ENCODE peak calls at places on chromosomes 7 and 10, in five cellular contexts. U is heart left ventricle, H is bronchial epithelial cell, D is kidney, G is astrocyte of the spinal cord. Z is an unnamed sample.

GRCh38 chr7:129351320-129351719 is 82.9 kb upstream of the STRIP2 start:
- DNase-seq in H (no peak), U (no peak), G (peak; percentile 32), D (no peak), Z (no peak)

GRCh38 chr7:134741901-134742635 is 37.4 kb upstream of the CALD1 start:
- DNase-seq in H (peak; percentile 77), U (peak; percentile 56), D (no peak), G (peak; percentile 83), Z (no peak)

GRCh38 chr7:140059288-140060242 is 3.2 kb downstream of the PARP12 start:
- DNase-seq in G (peak; percentile 87), H (peak; percentile 93), D (no peak), U (peak; percentile 87), Z (peak; percentile 95)

GRCh38 chr10:32377458-32378370 is 30.8 kb upstream of the EPC1 start:
- DNase-seq in U (peak; percentile 34), D (no peak), H (peak; percentile 44), G (peak; percentile 72), Z (no peak)

GRCh38 chr7:97868788-97869187 is 3.4 kb downstream of the ASNS start:
- DNase-seq in G (no peak), U (no peak), H (no peak), D (no peak), Z (no peak)

GRCh38 chr10:6891924-6892323 is 311.8 kb upstream of the PRKCQ start:
- DNase-seq in D (no peak), H (no peak), G (no peak), U (no peak), Z (no peak)

GRCh38 chr7:100804681-100805431 is 22.5 kb downstream of the EPHB4 start:
- DNase-seq in D (no peak), G (no peak), U (no peak), H (no peak), Z (no peak)

GRCh38 chr10:13983035-13983434 is 347.7 kb downstream of the FRMD4A start:
- DNase-seq in G (no peak), U (no peak), H (no peak), D (no peak), Z (no peak)

GRCh38 chr10:29649561-29650551 is 15.1 kb upstream of the SVIL start:
- DNase-seq in H (no peak), G (peak; percentile 76), D (no peak), U (no peak), Z (no peak)

GRCh38 chr10:89373916-89374711 is 3.7 kb upstream of the IFIT1B start:
- DNase-seq in H (peak; percentile 90), D (peak; percentile 87), G (peak; percentile 91), U (peak; percentile 86), Z (peak; percentile 82)

GRCh38 chr10:70492786-70493659 is 14.5 kb downstream of the PALD1 start:
- DNase-seq in D (peak; percentile 34), H (peak; percentile 12), G (no peak), U (no peak), Z (no peak)

GRCh38 chr7:149620961-149621360 is 123.4 kb upstream of the ZNF746 start:
- DNase-seq in U (no peak), G (no peak), D (no peak), H (no peak), Z (no peak)

GRCh38 chr7:5695709-5696345 is 85.6 kb downstream of the RNF216 start:
- DNase-seq in H (no peak), U (peak; percentile 62), G (peak; percentile 57), D (peak; percentile 72), Z (peak; percentile 37)
- H3K4me3 ChIP-seq in H (no peak overlapping the region), U (peak overlapping the region; percentile 44), G (no peak overlapping the region), D (no peak overlapping the region), Z (no peak overlapping the region)

GRCh38 chr10:124629410-124629809 is 114.8 kb downstream of the FAM53B start:
- DNase-seq in H (no peak), D (no peak), G (no peak), U (no peak), Z (no peak)

GRCh38 chr10:124629842-124630241 is 114.3 kb downstream of the FAM53B start:
- DNase-seq in D (no peak), G (no peak), U (no peak), H (no peak), Z (no peak)

GRCh38 chr10:124632064-124632531 is 112.1 kb downstream of the FAM53B start:
- DNase-seq in H (peak; percentile 65), D (no peak), U (peak; percentile 80), G (peak; percentile 64), Z (no peak)

GRCh38 chr10:124630551-124630950 is 113.6 kb downstream of the FAM53B start:
- DNase-seq in D (no peak), G (no peak), U (no peak), H (no peak), Z (no peak)

DNA sequence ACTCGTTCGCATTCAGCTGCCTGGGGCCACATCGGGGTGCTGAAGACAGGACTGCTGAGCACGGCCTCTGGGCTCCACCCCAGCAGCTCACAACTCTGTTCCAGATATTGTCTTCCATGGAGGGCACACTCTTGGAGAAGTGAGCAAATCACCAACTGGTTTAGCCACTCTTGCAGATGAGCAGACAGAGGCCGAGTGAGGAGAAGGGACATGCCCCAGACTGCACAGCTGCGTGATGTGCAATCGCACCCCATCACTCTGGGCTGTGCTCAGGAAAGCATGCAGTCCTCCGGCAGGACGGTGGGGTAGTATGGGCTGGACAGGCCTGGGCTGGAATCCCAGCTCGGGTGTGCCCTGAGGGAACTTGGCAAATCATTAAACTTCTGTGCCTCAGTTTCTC is 111.6 kb downstream of the FAM53B start:
- DNase-seq in U (no peak), D (peak; percentile 47), H (peak; percentile 91), G (no peak), Z (peak; percentile 36)
- H3K4me3 ChIP-seq in U (no peak overlapping the region), D (no peak overlapping the region), H (no peak overlapping the region), G (no peak overlapping the region), Z (no peak overlapping the region)

DNA sequence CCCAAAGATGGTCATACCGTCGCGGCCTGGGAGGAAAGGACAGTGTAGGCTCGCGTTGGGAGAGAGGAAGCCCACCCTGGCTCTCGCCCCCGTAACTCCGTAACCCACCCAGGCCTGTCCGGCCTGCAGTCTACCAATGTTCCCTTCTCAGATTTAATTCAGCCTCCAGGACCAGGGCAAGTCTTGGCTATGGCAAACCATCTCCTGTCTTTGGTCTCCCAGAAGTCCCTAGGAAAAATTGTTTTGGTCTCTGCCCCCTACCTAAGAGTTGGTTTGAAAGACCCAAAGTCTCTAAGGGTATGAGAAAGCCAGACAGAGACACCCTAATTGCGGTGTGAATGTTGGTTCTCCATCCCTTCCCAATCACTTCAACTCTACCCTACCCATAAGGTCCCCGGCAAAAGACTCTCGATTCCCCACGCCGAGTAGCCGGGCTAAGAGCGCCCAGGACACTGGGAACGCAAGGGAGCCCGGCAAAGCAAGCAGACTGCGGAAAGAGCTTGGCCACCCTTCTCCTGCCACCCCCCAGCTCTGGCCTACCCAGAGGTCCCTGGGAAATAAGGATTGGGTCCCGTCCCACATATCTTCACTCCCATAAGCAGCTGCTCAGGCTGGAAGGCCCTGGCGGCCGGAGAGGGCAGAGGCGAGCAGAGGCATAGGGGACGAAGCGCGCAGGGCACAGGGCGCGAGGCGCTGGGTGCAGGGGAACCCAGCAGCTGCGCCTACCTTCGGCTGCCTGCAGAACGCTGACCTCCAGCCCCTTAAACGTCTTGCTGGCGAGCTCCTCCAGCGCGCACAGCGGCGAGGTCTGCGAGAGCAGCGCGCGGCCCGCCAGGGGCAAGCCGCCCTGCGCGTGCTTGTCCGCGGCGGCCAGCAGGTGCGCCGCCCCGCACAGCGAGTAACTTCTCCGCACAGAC is 1.2 kb downstream of the LBX1 start:
- DNase-seq in U (no peak), D (no peak), H (no peak), G (no peak), Z (no peak)
- H3K4me3 ChIP-seq in U (peak overlapping the region; percentile 25), D (no peak overlapping the region), H (no peak overlapping the region), G (no peak overlapping the region), Z (no peak overlapping the region)

DNA sequence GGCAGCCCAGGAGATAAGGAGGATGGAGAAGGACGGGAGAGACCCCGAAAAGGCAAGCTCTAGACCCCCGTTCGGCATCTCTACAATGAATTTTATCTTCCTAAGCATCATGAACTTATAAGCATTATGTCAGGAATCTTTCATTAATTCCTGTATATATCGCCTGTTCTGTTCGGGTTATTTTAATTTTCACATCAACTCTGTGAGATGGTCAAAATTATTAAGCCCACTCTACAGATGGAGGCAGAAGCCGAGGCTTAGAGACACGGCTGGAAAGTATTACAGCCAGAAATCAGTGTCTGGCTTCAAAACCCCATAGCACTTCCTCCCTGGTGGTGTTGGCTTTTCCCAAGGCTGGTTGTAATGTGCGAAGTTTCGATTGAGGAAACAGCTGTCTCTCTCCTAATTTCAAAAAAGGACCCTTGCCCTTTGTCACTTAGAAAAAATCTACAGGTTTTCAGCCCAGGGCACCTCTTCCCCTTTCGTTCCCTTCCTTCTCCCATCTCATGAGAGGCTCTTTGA is 1.5 kb upstream of the GRM8 start:
- DNase-seq in U (no peak), G (no peak), H (no peak), D (no peak), Z (no peak)
- H3K4me3 ChIP-seq in U (peak overlapping the region; percentile 69), G (no peak overlapping the region), H (no peak overlapping the region), D (no peak overlapping the region), Z (no peak overlapping the region)

GRCh38 chr7:40098810-40099209 is 35.6 kb downstream of the MPLKIP start:
- DNase-seq in D (no peak), U (no peak), H (no peak), G (no peak), Z (no peak)

GRCh38 chr7:40093631-40094350 is 40.6 kb downstream of the MPLKIP start:
- DNase-seq in U (no peak), G (no peak), D (no peak), H (no peak), Z (no peak)

GRCh38 chr7:40095226-40095625 is 39.2 kb downstream of the MPLKIP start:
- DNase-seq in G (no peak), H (no peak), U (no peak), D (no peak), Z (no peak)

GRCh38 chr7:40097728-40098127 is 36.7 kb downstream of the MPLKIP start:
- DNase-seq in D (no peak), U (no peak), G (no peak), H (no peak), Z (no peak)

GRCh38 chr7:40095695-40096327 is 38.6 kb downstream of the MPLKIP start:
- DNase-seq in D (no peak), G (no peak), U (no peak), H (no peak), Z (no peak)
- H3K4me3 ChIP-seq in D (no peak overlapping the region), G (no peak overlapping the region), U (no peak overlapping the region), H (no peak overlapping the region), Z (no peak overlapping the region)

DNA sequence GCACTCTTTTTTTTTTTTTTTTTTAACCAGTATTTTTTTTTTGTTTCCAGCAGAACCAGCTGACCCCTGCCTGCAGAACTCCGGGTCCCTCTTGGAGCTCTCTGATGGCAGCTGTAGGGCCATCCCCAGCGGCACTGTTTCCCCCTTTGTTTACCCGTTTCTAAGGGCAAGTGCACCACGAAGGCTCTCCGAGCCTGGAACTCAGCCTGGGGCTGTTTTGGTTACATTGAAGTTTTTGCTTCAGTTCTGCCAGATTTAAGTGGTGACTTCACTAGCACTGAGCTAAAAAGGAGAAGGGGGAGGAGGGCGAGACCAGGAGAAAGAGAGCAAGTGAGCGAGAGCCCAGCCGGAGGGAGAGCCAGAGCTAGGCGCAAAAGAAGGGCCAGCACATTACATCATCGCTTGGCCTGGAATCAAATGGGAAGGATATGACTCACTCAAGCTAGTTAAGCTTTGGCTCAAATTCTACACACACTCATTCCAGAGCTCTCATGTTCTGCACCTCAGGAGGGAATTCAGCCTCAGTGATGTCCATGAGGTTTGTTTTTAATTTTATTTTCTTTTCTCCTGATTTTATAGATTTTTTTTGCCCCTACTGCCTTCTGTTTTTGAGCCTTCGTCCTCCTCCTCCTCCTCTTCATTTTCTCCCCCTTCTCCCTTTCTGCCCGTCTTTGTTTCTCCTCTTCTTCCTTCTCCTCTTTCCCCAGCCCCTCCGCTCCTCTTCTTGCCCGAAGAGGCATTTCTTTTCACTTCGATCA is 272.3 kb downstream of the TRIL start:
- DNase-seq in H (peak; percentile 97), D (peak; percentile 93), U (peak; percentile 95), G (peak; percentile 99), Z (peak; percentile 72)
- H3K4me3 ChIP-seq in H (peak overlapping the region; percentile 34), D (peak overlapping the region; percentile 56), U (peak overlapping the region; percentile 57), G (peak overlapping the region; percentile 68), Z (no peak overlapping the region)

Z was measured in mucosa of descending colon.